ENCODE peak calls at places on chromosome 17, in four cellular contexts. K is dorsolateral prefrontal cortex, Q is SK-N-DZ, I is tibial artery. D is an unnamed sample.

GRCh38 chr17:18326572-18326971 is 11.5 kb downstream of the SMCR8 start:
- DNase-seq in K (no peak), Q (no peak), I (no peak), D (no peak)

GRCh38 chr17:75785016-75785769 is 587 bp downstream of the UNK start:
- DNase-seq in K (peak), Q (no peak), I (peak), D (peak)

GRCh38 chr17:59254742-59255141 is 34.4 kb downstream of the GDPD1 start:
- DNase-seq in K (no peak), Q (no peak), I (no peak), D (no peak)

GRCh38 chr17:10790491-10791401 is 13.2 kb downstream of the TMEM238L start:
- DNase-seq in K (no peak), Q (no peak), I (no peak), D (no peak)

GRCh38 chr17:45775148-45775547 is 9.0 kb upstream of the CRHR1 start:
- DNase-seq in K (no peak), Q (no peak), I (no peak), D (no peak)

GRCh38 chr17:79625706-79626105 is 14.9 kb upstream of the RBFOX3 start:
- DNase-seq in K (peak), Q (no peak), I (no peak), D (no peak)

GRCh38 chr17:68035131-68035522 is 408 bp upstream of the KPNA2 start:
- DNase-seq in K (peak), Q (no peak), I (peak), D (peak)

GRCh38 chr17:63634163-63634562 is 11.9 kb downstream of the MAP3K3 start:
- DNase-seq in K (no peak), Q (no peak), I (no peak), D (no peak)

GRCh38 chr17:50146230-50146926 is 4.1 kb downstream of the PPP1R9B start:
- DNase-seq in K (no peak), Q (no peak), I (no peak), D (no peak)

GRCh38 chr17:71917715-71918114 is 203.1 kb upstream of the SOX9 start:
- DNase-seq in K (no peak), Q (no peak), I (no peak), D (no peak)

GRCh38 chr17:38892620-38893019 is 22.8 kb downstream of the LASP1 start:
- DNase-seq in K (no peak), Q (no peak), I (no peak), D (no peak)

GRCh38 chr17:78013683-78014467 is 55.4 kb downstream of the TNRC6C start:
- DNase-seq in K (peak), Q (peak), I (no peak), D (peak)

GRCh38 chr17:73292031-73292531 is 19.7 kb downstream of the CDC42EP4 start:
- DNase-seq in K (no peak), Q (no peak), I (peak), D (no peak)

GRCh38 chr17:82316651-82317393 is 586 bp downstream of the CD7 start:
- DNase-seq in K (no peak), Q (no peak), I (no peak), D (peak)

GRCh38 chr17:15026088-15026487 is 239.0 kb downstream of the PMP22 start:
- DNase-seq in K (no peak), Q (no peak), I (no peak), D (no peak)

GRCh38 chr17:43552229-43552837 is 6.2 kb upstream of the ETV4 start:
- DNase-seq in K (no peak), Q (no peak), I (no peak), D (no peak)

GRCh38 chr17:61700252-61700651 is 109.2 kb upstream of the NACA2 start:
- DNase-seq in K (no peak), Q (no peak), I (no peak), D (no peak)

GRCh38 chr17:34570491-34570890 is 8.9 kb upstream of the TMEM132E start:
- DNase-seq in K (no peak), Q (peak), I (no peak), D (no peak)

GRCh38 chr17:82350182-82351030 is 8.6 kb upstream of the TEX19 start:
- DNase-seq in K (no peak), Q (no peak), I (no peak), D (peak)

GRCh38 chr17:43641416-43641815 is 20.3 kb downstream of the MEOX1 start:
- DNase-seq in K (no peak), Q (no peak), I (no peak), D (no peak)

GRCh38 chr17:59418732-59419166 is 87.3 kb downstream of the YPEL2 start:
- DNase-seq in K (peak), Q (peak), I (no peak), D (peak)

GRCh38 chr17:13638855-13639458 is 37.2 kb upstream of the HS3ST3A1 start:
- DNase-seq in K (no peak), Q (peak), I (no peak), D (peak)

GRCh38 chr17:16926591-16927451 is 45.1 kb downstream of the TNFRSF13B start:
- DNase-seq in K (no peak), Q (no peak), I (peak), D (no peak)

GRCh38 chr17:62611308-62611707 is 16.2 kb upstream of the MRC2 start:
- DNase-seq in K (no peak), Q (no peak), I (no peak), D (no peak)

GRCh38 chr17:11948791-11949190 is 48.5 kb downstream of the ZNF18 start:
- DNase-seq in K (no peak), Q (no peak), I (no peak), D (no peak)

GRCh38 chr17:69870091-69870530 is 204.9 kb upstream of the KCNJ16 start:
- DNase-seq in K (no peak), Q (no peak), I (no peak), D (no peak)

GRCh38 chr17:77869665-77870132 is 88.8 kb upstream of the TNRC6C start:
- DNase-seq in K (no peak), Q (no peak), I (no peak), D (no peak)

GRCh38 chr17:31858647-31859486 is at the start of gene COPRS:
- DNase-seq in K (peak), Q (peak), I (peak), D (peak)

GRCh38 chr17:16989953-16990860 is 18.3 kb upstream of the TNFRSF13B start:
- DNase-seq in K (no peak), Q (no peak), I (no peak), D (no peak)

GRCh38 chr17:59807892-59808509 is 84.7 kb downstream of the TUBD1 start:
- DNase-seq in K (no peak), Q (no peak), I (no peak), D (no peak)

GRCh38 chr17:19647697-19648474 is 665 bp upstream of the ALDH3A2 start:
- DNase-seq in K (peak), Q (peak), I (peak), D (peak)

GRCh38 chr17:10025224-10025623 is 120.2 kb upstream of the RCVRN start:
- DNase-seq in K (no peak), Q (no peak), I (peak), D (no peak)